ENCODE peak calls at places on chromosomes 5 and 9, in eight cellular contexts. T is pancreas, X is hepatic stellate cell, B is T1000, S is smooth muscle cell of the brain vasculature, F is LoVo, U is uterus, Q is dorsolateral prefrontal cortex. A is an unnamed sample.

GRCh38 chr5:175381116-175381515 is 62.9 kb downstream of the DRD1 start:
- DNase-seq in T (no peak), X (no peak), B (no peak), S (no peak), F (no peak), U (no peak), Q (no peak), A (no peak)

GRCh38 chr5:94544031-94544650 is 74.3 kb downstream of the KIAA0825 start:
- DNase-seq in T (no peak), X (no peak), B (no peak), S (no peak), F (no peak), U (no peak), Q (no peak), A (no peak)

GRCh38 chr9:37593877-37594448 is 1.6 kb upstream of the TOMM5 start:
- DNase-seq in T (no peak), X (no peak), B (no peak), S (no peak), F (peak; percentile 4), U (no peak), Q (no peak), A (no peak)

GRCh38 chr9:19342927-19343326 is 37.1 kb downstream of the RPS6 start:
- DNase-seq in T (no peak), X (no peak), B (no peak), S (no peak), F (no peak), U (no peak), Q (no peak), A (peak; percentile 29)

GRCh38 chr9:3931996-3932906 is 367.6 kb downstream of the GLIS3 start:
- DNase-seq in T (no peak), X (peak; percentile 7), B (no peak), S (no peak), F (peak; percentile 14), U (no peak), Q (no peak), A (no peak)

GRCh38 chr5:140690376-140690932 is 716 bp downstream of the HARS1 start:
- DNase-seq in T (no peak), X (no peak), B (no peak), S (no peak), F (no peak), U (no peak), Q (no peak), A (no peak)

GRCh38 chr5:63603996-63604395 is 358.2 kb downstream of the HTR1A start:
- DNase-seq in T (no peak), X (no peak), B (no peak), S (no peak), F (no peak), U (no peak), Q (no peak), A (no peak)

GRCh38 chr9:27276182-27277030 is 20.5 kb downstream of the EQTN start:
- DNase-seq in T (no peak), X (peak; percentile 46), B (no peak), S (peak; percentile 51), F (peak; percentile 68), U (peak; percentile 24), Q (no peak), A (peak; percentile 73)

GRCh38 chr5:124315746-124316415 is 430.6 kb downstream of the ZNF608 start:
- DNase-seq in T (no peak), X (no peak), B (no peak), S (no peak), F (no peak), U (no peak), Q (no peak), A (no peak)

GRCh38 chr5:149392718-149393117 is 13.6 kb upstream of the IL17B start:
- DNase-seq in T (no peak), X (no peak), B (no peak), S (no peak), F (no peak), U (no peak), Q (no peak), A (no peak)

GRCh38 chr9:136799079-136799853 is 3.1 kb downstream of the CCDC183 start:
- DNase-seq in T (peak; percentile 90), X (no peak), B (no peak), S (no peak), F (no peak), U (no peak), Q (no peak), A (no peak)

GRCh38 chr5:111066261-111066938 is 5.1 kb upstream of the TSLP start:
- DNase-seq in T (no peak), X (no peak), B (no peak), S (no peak), F (no peak), U (peak; percentile 19), Q (no peak), A (peak; percentile 90)

GRCh38 chr5:105573575-105573974 is 2011.0 kb upstream of the NUDT12 start:
- DNase-seq in T (no peak), X (no peak), B (no peak), S (no peak), F (no peak), U (no peak), Q (no peak), A (no peak)

A was measured in dermis microvascular lymphatic vessel endothelial cell.